ENCODE peak calls at places on chromosome X, in nine cellular contexts. One of them, this sample, is unnamed.

GRCh38 chrX:57929373-57929772 is 19.1 kb upstream of the ZXDA start:
- DNase-seq in GM12891: no peak
- DNase-seq in breast epithelium: no peak
- DNase-seq in tibial nerve: no peak
- DNase-seq in stomach: no peak
- DNase-seq in ovary: no peak
- DNase-seq in right lobe of liver: no peak
- DNase-seq in uterus: no peak
- DNase-seq in prostate gland: no peak
- DNase-seq in this sample: no peak

GRCh38 chrX:4925911-4926310 is 1212.5 kb upstream of the PRKX start:
- DNase-seq in stomach: no peak
- DNase-seq in prostate gland: no peak
- DNase-seq in GM12891: no peak
- DNase-seq in right lobe of liver: no peak
- DNase-seq in ovary: no peak
- DNase-seq in uterus: no peak
- DNase-seq in breast epithelium: no peak
- DNase-seq in tibial nerve: no peak
- DNase-seq in this sample: no peak

GRCh38 chrX:13761606-13762005 is 27.1 kb downstream of the OFD1 start:
- DNase-seq in ovary: no peak
- DNase-seq in right lobe of liver: no peak
- DNase-seq in tibial nerve: no peak
- DNase-seq in stomach: no peak
- DNase-seq in GM12891: peak
- DNase-seq in breast epithelium: no peak
- DNase-seq in prostate gland: no peak
- DNase-seq in uterus: no peak
- DNase-seq in this sample: no peak

GRCh38 chrX:35166023-35166422 is 223.4 kb downstream of the FAM47B start:
- DNase-seq in GM12891: no peak
- DNase-seq in right lobe of liver: no peak
- DNase-seq in stomach: no peak
- DNase-seq in tibial nerve: no peak
- DNase-seq in prostate gland: no peak
- DNase-seq in breast epithelium: no peak
- DNase-seq in ovary: no peak
- DNase-seq in uterus: no peak
- DNase-seq in this sample: no peak

GRCh38 chrX:118074086-118074485 is 42.5 kb downstream of the KLHL13 start:
- DNase-seq in right lobe of liver: no peak
- DNase-seq in breast epithelium: no peak
- DNase-seq in tibial nerve: no peak
- DNase-seq in GM12891: no peak
- DNase-seq in ovary: no peak
- DNase-seq in uterus: peak
- DNase-seq in prostate gland: peak
- DNase-seq in stomach: no peak
- DNase-seq in this sample: no peak

GRCh38 chrX:75132672-75133071 is 23.4 kb downstream of the ABCB7 start:
- DNase-seq in breast epithelium: no peak
- DNase-seq in stomach: no peak
- DNase-seq in uterus: no peak
- DNase-seq in prostate gland: no peak
- DNase-seq in ovary: no peak
- DNase-seq in tibial nerve: no peak
- DNase-seq in right lobe of liver: no peak
- DNase-seq in GM12891: no peak
- DNase-seq in this sample: no peak

GRCh38 chrX:71659959-71660358 is 7.4 kb upstream of the LOC101059915 start:
- DNase-seq in GM12891: no peak
- DNase-seq in right lobe of liver: no peak
- DNase-seq in prostate gland: no peak
- DNase-seq in tibial nerve: no peak
- DNase-seq in ovary: no peak
- DNase-seq in stomach: no peak
- DNase-seq in uterus: no peak
- DNase-seq in breast epithelium: no peak
- DNase-seq in this sample: no peak

GRCh38 chrX:119501511-119502148 is 33.4 kb downstream of the SLC25A5 start:
- DNase-seq in prostate gland: no peak
- DNase-seq in uterus: no peak
- DNase-seq in tibial nerve: no peak
- DNase-seq in stomach: no peak
- DNase-seq in GM12891: no peak
- DNase-seq in right lobe of liver: no peak
- DNase-seq in breast epithelium: no peak
- DNase-seq in ovary: no peak
- DNase-seq in this sample: peak

GRCh38 chrX:65127804-65128203 is 151.6 kb upstream of the ZC4H2 start:
- DNase-seq in breast epithelium: no peak
- DNase-seq in GM12891: no peak
- DNase-seq in stomach: no peak
- DNase-seq in uterus: no peak
- DNase-seq in prostate gland: no peak
- DNase-seq in right lobe of liver: no peak
- DNase-seq in tibial nerve: no peak
- DNase-seq in ovary: no peak
- DNase-seq in this sample: no peak

GRCh38 chrX:2965965-2966364 is 36.8 kb upstream of the ARSD start:
- DNase-seq in stomach: no peak
- DNase-seq in breast epithelium: no peak
- DNase-seq in ovary: no peak
- DNase-seq in uterus: no peak
- DNase-seq in right lobe of liver: no peak
- DNase-seq in tibial nerve: no peak
- DNase-seq in GM12891: no peak
- DNase-seq in prostate gland: no peak
- DNase-seq in this sample: no peak

GRCh38 chrX:136321532-136321931 is 20.8 kb downstream of the ADGRG4 start:
- DNase-seq in stomach: no peak
- DNase-seq in right lobe of liver: no peak
- DNase-seq in uterus: no peak
- DNase-seq in GM12891: no peak
- DNase-seq in ovary: no peak
- DNase-seq in tibial nerve: no peak
- DNase-seq in prostate gland: no peak
- DNase-seq in breast epithelium: no peak
- DNase-seq in this sample: no peak

GRCh38 chrX:147364896-147365295 is 546.8 kb upstream of the FMR1 start:
- DNase-seq in breast epithelium: no peak
- DNase-seq in stomach: no peak
- DNase-seq in GM12891: no peak
- DNase-seq in tibial nerve: no peak
- DNase-seq in right lobe of liver: no peak
- DNase-seq in ovary: no peak
- DNase-seq in prostate gland: no peak
- DNase-seq in uterus: no peak
- DNase-seq in this sample: no peak

GRCh38 chrX:51743179-51743957 is at the start of gene GSPT2:
- DNase-seq in stomach: peak
- DNase-seq in ovary: peak
- DNase-seq in prostate gland: peak
- DNase-seq in right lobe of liver: peak
- DNase-seq in tibial nerve: peak
- DNase-seq in uterus: peak
- DNase-seq in breast epithelium: peak
- DNase-seq in GM12891: peak
- DNase-seq in this sample: peak
- TF ChIP-seq POLR2A in stomach: no peak
- TF ChIP-seq POLR2A in ovary: no peak
- TF ChIP-seq POLR2A in prostate gland: no peak
- TF ChIP-seq POLR2A in right lobe of liver: peak
- TF ChIP-seq POLR2A in tibial nerve: no peak
- TF ChIP-seq POLR2A in uterus: no peak
- TF ChIP-seq POLR2A in breast epithelium: no peak
- TF ChIP-seq POLR2A in GM12891: peak
- TF ChIP-seq POLR2A in this sample: peak

GRCh38 chrX:15160558-15160957 is 109.3 kb downstream of the ASB9 start:
- DNase-seq in GM12891: no peak
- DNase-seq in breast epithelium: no peak
- DNase-seq in ovary: no peak
- DNase-seq in stomach: no peak
- DNase-seq in prostate gland: no peak
- DNase-seq in uterus: no peak
- DNase-seq in right lobe of liver: no peak
- DNase-seq in tibial nerve: no peak
- DNase-seq in this sample: no peak

GRCh38 chrX:15170927-15171326 is 99.0 kb downstream of the ASB9 start:
- DNase-seq in uterus: no peak
- DNase-seq in breast epithelium: no peak
- DNase-seq in ovary: no peak
- DNase-seq in right lobe of liver: no peak
- DNase-seq in GM12891: no peak
- DNase-seq in tibial nerve: no peak
- DNase-seq in stomach: no peak
- DNase-seq in prostate gland: no peak
- DNase-seq in this sample: no peak

GRCh38 chrX:15163131-15163530 is 106.8 kb downstream of the ASB9 start:
- DNase-seq in breast epithelium: no peak
- DNase-seq in right lobe of liver: no peak
- DNase-seq in ovary: no peak
- DNase-seq in tibial nerve: no peak
- DNase-seq in uterus: no peak
- DNase-seq in GM12891: no peak
- DNase-seq in prostate gland: no peak
- DNase-seq in stomach: no peak
- DNase-seq in this sample: no peak

GRCh38 chrX:15167826-15168225 is 102.1 kb downstream of the ASB9 start:
- DNase-seq in GM12891: no peak
- DNase-seq in tibial nerve: no peak
- DNase-seq in breast epithelium: no peak
- DNase-seq in ovary: no peak
- DNase-seq in right lobe of liver: no peak
- DNase-seq in uterus: no peak
- DNase-seq in stomach: no peak
- DNase-seq in prostate gland: no peak
- DNase-seq in this sample: no peak

DNA sequence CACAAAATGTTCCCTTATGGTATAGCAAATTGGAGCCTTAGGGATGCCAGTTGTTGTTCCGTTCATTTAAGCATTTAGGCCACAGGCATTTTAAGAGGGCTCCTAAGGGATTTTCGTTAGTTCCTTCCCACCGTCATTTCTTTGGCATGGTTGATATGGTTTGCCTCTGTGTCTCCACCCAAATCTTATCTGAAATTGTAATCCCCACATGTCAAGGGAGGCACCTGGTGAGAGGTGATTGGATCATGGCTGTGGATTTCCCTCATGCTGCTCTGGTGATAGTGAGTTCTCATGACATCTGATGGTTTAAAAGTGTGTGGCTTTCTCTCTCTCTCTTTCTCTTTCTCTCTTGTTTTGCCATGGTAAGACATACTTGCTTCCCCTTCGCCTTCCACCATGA is 104.1 kb downstream of the ASB9 start:
- DNase-seq in prostate gland: no peak
- DNase-seq in ovary: no peak
- DNase-seq in GM12891: no peak
- DNase-seq in stomach: no peak
- DNase-seq in breast epithelium: no peak
- DNase-seq in right lobe of liver: no peak
- DNase-seq in tibial nerve: no peak
- DNase-seq in uterus: no peak
- DNase-seq in this sample: no peak
- TF ChIP-seq POLR2A in prostate gland: no peak
- TF ChIP-seq POLR2A in ovary: no peak
- TF ChIP-seq POLR2A in GM12891: no peak
- TF ChIP-seq POLR2A in stomach: no peak
- TF ChIP-seq POLR2A in breast epithelium: no peak
- TF ChIP-seq POLR2A in right lobe of liver: no peak
- TF ChIP-seq POLR2A in tibial nerve: no peak
- TF ChIP-seq POLR2A in uterus: no peak
- TF ChIP-seq POLR2A in this sample: no peak

GRCh38 chrX:37667141-37667540 is 18.4 kb upstream of the XK start:
- DNase-seq in prostate gland: no peak
- DNase-seq in GM12891: no peak
- DNase-seq in tibial nerve: no peak
- DNase-seq in ovary: no peak
- DNase-seq in right lobe of liver: no peak
- DNase-seq in breast epithelium: no peak
- DNase-seq in stomach: peak
- DNase-seq in uterus: no peak
- DNase-seq in this sample: no peak
- TF ChIP-seq POLR2A in prostate gland: no peak
- TF ChIP-seq POLR2A in GM12891: no peak
- TF ChIP-seq POLR2A in tibial nerve: no peak
- TF ChIP-seq POLR2A in ovary: no peak
- TF ChIP-seq POLR2A in right lobe of liver: no peak
- TF ChIP-seq POLR2A in breast epithelium: no peak
- TF ChIP-seq POLR2A in stomach: no peak
- TF ChIP-seq POLR2A in uterus: no peak
- TF ChIP-seq POLR2A in this sample: no peak

DNA sequence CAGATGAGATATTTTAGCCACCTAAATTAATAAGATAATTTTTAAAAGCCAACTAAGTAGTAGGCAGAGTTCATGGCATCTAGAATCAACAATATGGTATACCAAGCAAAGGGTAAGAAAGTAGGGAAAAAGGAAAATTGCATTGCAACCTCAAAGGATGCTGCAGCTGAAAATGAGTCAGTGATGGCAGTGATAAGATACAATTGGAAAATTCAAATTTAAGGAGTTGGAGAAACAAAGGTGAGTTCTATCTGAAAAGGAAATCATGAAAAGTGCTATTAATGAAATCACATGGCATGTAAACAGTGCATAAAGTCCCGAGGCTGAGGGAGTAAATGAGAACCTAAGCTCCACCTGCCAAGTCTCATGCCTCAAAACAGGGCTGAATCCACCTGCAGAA is 33.9 kb downstream of the SHROOM4 start:
- DNase-seq in ovary: no peak
- DNase-seq in GM12891: no peak
- DNase-seq in right lobe of liver: no peak
- DNase-seq in uterus: no peak
- DNase-seq in stomach: no peak
- DNase-seq in tibial nerve: no peak
- DNase-seq in breast epithelium: no peak
- DNase-seq in prostate gland: no peak
- DNase-seq in this sample: no peak
- TF ChIP-seq POLR2A in ovary: no peak
- TF ChIP-seq POLR2A in GM12891: no peak
- TF ChIP-seq POLR2A in right lobe of liver: no peak
- TF ChIP-seq POLR2A in uterus: no peak
- TF ChIP-seq POLR2A in stomach: no peak
- TF ChIP-seq POLR2A in tibial nerve: no peak
- TF ChIP-seq POLR2A in breast epithelium: no peak
- TF ChIP-seq POLR2A in prostate gland: no peak
- TF ChIP-seq POLR2A in this sample: no peak

GRCh38 chrX:40097492-40098263 is at the start of gene BCOR:
- DNase-seq in tibial nerve: peak
- DNase-seq in uterus: peak
- DNase-seq in prostate gland: peak
- DNase-seq in right lobe of liver: peak
- DNase-seq in ovary: peak
- DNase-seq in breast epithelium: no peak
- DNase-seq in GM12891: no peak
- DNase-seq in stomach: peak
- DNase-seq in this sample: peak
- TF ChIP-seq POLR2A in tibial nerve: peak
- TF ChIP-seq POLR2A in uterus: peak
- TF ChIP-seq POLR2A in prostate gland: peak
- TF ChIP-seq POLR2A in right lobe of liver: peak
- TF ChIP-seq POLR2A in ovary: peak
- TF ChIP-seq POLR2A in breast epithelium: no peak
- TF ChIP-seq POLR2A in GM12891: peak
- TF ChIP-seq POLR2A in stomach: no peak
- TF ChIP-seq POLR2A in this sample: peak

GRCh38 chrX:129638917-129639316 is 15.8 kb downstream of the APLN start:
- DNase-seq in uterus: no peak
- DNase-seq in ovary: no peak
- DNase-seq in tibial nerve: no peak
- DNase-seq in right lobe of liver: no peak
- DNase-seq in stomach: no peak
- DNase-seq in prostate gland: no peak
- DNase-seq in breast epithelium: no peak
- DNase-seq in GM12891: no peak
- DNase-seq in this sample: no peak
- TF ChIP-seq POLR2A in uterus: no peak
- TF ChIP-seq POLR2A in ovary: no peak
- TF ChIP-seq POLR2A in tibial nerve: no peak
- TF ChIP-seq POLR2A in right lobe of liver: no peak
- TF ChIP-seq POLR2A in stomach: no peak
- TF ChIP-seq POLR2A in prostate gland: no peak
- TF ChIP-seq POLR2A in breast epithelium: no peak
- TF ChIP-seq POLR2A in GM12891: no peak
- TF ChIP-seq POLR2A in this sample: no peak

This sample was measured in thyroid gland.